ENCODE peak calls at places on chromosomes 6 and 20, in five cellular contexts. L is lower lobe of right lung, W is HCT116, D is A549, R is left ventricle myocardium inferior. U is an unnamed sample. For H3K4me1, the result is how much of the 10 kb centered on the place peaks cover.

GRCh38 chr20:6575912-6576391 is 191.5 kb upstream of the BMP2 start:
- DNase-seq in L (no peak), W (no peak), D (no peak), R (no peak), U (no peak)

GRCh38 chr6:128519132-128519930 is 1.1 kb downstream of the PTPRK start:
- DNase-seq in D (peak), R (peak), W (no peak), L (peak), U (peak)

GRCh38 chr6:54810182-54810581 is 36.4 kb upstream of the FAM83B start:
- DNase-seq in L (no peak), D (no peak), W (no peak), R (no peak), U (no peak)

GRCh38 chr20:47521059-47521808 is 19.5 kb downstream of the NCOA3 start:
- DNase-seq in D (no peak), W (no peak), L (no peak), R (no peak), U (no peak)

GRCh38 chr6:152353440-152353839 is 283.7 kb downstream of the SYNE1 start:
- DNase-seq in R (no peak), W (no peak), D (no peak), L (no peak), U (no peak)

GRCh38 chr6:129124334-129124733 is 241.4 kb downstream of the LAMA2 start:
- DNase-seq in W (no peak), R (no peak), L (no peak), D (no peak), U (no peak)

GRCh38 chr20:5168582-5169396 is 42.0 kb downstream of the CDS2 start:
- DNase-seq in D (no peak), W (no peak), R (no peak), L (no peak), U (no peak)

GRCh38 chr6:10312445-10312844 is 102.4 kb downstream of the TFAP2A start:
- DNase-seq in L (no peak), D (no peak), R (no peak), W (no peak), U (no peak)

GRCh38 chr6:125219451-125219942 is 65.9 kb downstream of the TPD52L1 start:
- DNase-seq in L (no peak), R (no peak), W (no peak), D (no peak), U (no peak)

GRCh38 chr6:146901940-146902816 is 302.0 kb upstream of the STXBP5 start:
- DNase-seq in L (no peak), D (peak), W (no peak), R (no peak), U (no peak)

GRCh38 chr20:44186201-44186600 is 787 bp downstream of the JPH2 start:
- DNase-seq in L (no peak), W (no peak), R (no peak), D (no peak), U (no peak)
- H3K4me3 ChIP-seq in L (peak), W (no peak), R (peak), D (peak), U (no peak)

DNA sequence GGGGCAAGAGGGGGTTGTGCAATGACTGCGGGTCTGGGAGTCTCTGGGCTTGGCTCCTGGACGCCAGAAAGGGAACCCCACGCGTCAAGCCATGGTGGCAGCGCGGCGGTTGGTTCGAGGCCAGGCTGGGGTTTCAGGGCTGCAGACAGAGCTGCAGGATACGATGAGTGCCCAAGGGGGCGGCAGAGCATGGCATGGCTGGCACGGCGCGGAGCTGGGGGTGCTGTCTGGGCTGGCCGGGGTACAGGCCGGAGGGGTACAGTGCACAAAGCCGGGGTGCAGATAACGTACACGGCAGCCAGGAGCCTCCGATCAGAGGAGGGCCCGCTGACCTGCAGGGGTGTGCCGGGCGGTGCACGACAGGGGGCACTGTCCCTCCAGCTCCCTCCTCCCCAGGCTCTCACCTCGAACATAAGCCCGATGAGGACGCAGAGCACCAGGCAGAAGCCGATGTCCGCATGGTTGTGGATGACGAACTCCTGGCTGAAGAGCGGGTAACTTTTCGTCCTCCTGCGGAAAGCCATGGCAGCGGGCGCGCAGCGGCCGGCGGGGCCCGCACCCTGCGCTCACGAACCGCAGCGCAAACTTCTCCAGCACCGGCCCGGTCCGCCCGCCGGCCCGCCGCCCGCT is 353 bp downstream of the TRAM2 start:
- DNase-seq in R (peak), D (peak), L (no peak), W (peak), U (peak)
- H3K4me1 ChIP-seq in R (half or more), D (under half), L (half or more), W (under half), U (under half)

DNA sequence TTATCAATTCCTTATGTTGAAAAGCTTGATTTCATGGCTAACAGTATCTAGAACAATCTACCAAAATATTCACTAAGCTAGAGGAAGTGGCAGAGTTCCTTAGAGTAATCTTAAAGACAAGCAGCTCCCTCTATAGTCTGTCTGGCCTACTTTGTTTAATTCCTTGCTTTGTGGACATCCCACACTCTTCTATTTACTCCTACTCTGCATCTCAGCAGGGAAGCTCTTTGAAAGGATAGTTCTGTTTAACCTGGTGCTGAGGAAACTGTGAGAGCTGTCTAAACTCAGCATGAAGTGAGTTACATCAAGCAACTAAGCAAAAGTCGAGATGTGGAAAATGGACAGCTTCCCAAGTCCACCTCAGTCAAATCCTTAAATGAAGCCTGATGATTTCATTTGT is 4.3 kb downstream of the REV3L start:
- DNase-seq in W (peak), R (no peak), D (no peak), L (no peak), U (no peak)
- TF ChIP-seq CTCF in W (peak), R (peak), D (peak), L (peak), U (no peak)

GRCh38 chr20:61662946-61663460 is 402.7 kb downstream of the TAF4 start:
- DNase-seq in R (no peak), L (no peak), D (no peak), W (no peak), U (no peak)

GRCh38 chr20:61665746-61666470 is 399.8 kb downstream of the TAF4 start:
- DNase-seq in R (no peak), W (no peak), D (no peak), L (no peak), U (no peak)

GRCh38 chr20:61664741-61665320 is 400.9 kb downstream of the TAF4 start:
- DNase-seq in W (no peak), L (no peak), D (no peak), R (no peak), U (peak)

GRCh38 chr20:61662226-61662945 is 403.3 kb downstream of the TAF4 start:
- DNase-seq in D (peak), L (no peak), W (no peak), R (no peak), U (no peak)

DNA sequence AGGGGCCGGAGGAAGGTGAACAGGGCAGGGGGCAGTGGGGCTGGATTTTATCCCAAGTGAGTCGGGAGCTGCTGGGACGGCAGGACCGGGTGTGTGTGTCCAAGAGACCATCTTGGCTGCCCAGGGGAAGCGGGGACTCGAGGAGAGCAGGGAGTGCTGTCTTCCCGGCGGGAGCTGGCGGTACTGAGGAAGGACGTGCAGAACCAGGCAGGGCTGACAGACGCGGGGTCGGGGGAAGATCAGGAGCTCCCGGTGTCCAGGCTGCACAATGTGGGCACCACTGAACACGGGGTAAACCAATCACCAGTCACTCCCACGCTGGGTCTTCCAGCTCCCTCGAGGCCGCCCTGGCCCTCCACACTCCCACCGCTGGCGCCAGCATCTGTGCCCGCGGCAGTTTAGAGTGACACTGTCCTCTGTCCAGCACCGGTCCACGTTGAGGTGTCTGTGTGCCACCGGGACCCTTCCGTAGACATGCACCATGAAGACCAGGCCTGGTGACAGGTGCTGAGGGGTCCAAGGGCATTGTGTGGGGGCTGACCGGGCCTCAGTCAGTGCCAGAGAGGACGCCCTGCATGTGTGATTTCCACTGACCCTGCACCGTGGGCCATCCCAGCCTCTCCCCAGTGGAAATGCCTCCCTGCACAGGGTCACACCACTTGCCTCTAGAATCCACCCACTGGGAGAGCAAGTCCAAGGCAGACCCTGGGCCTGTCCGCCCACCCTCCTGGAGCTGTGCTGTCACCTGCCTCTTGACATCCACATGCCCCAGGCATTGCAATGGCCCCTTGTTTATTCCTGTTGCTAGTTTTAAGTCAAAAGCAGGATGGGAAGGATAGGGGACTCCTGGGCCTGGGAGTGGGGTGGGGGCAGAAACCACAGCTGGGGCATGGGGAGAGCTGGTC is 401.9 kb downstream of the TAF4 start:
- DNase-seq in L (no peak), D (no peak), R (no peak), W (no peak), U (no peak)
- H3K4me3 ChIP-seq in L (no peak), D (no peak), R (no peak), W (no peak), U (no peak)

GRCh38 chr20:4166726-4167035 is 151.3 kb upstream of the RNF24 start:
- DNase-seq in R (no peak), L (no peak), D (no peak), W (no peak), U (no peak)
- H3K4me1 ChIP-seq in R (under half), L (under half), D (half or more), W (under half), U (under half)

DNA sequence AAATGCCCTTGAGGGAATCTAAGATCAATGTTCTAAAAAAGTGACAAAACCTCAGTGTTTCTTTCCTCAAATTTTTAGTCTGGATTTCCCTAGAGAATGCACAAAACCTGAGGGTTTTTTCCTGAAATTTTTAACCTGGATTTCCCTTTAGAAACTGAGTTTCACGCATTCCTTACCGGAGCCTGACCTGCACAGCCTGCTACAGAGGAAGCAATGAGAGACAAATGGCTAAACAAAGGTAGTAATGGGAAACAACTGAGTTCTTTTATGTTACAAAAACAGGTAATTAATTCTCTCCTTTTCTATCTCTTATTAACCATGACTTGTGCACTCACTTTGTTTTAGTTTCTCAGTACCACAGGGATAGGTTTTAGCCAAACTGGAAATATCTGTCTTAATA is 281.7 kb upstream of the NT5E start:
- DNase-seq in L (no peak), W (no peak), R (no peak), D (no peak), U (no peak)
- TF ChIP-seq CTCF in L (no peak), W (no peak), R (no peak), D (no peak), U (no peak)

GRCh38 chr6:51930602-51931001 is 156.8 kb downstream of the PKHD1 start:
- DNase-seq in W (no peak), R (no peak), L (no peak), D (no peak), U (no peak)

GRCh38 chr6:51927450-51927849 is 160.0 kb downstream of the PKHD1 start:
- DNase-seq in W (no peak), L (no peak), R (no peak), D (no peak), U (no peak)

GRCh38 chr6:51928320-51928719 is 159.1 kb downstream of the PKHD1 start:
- DNase-seq in W (no peak), L (no peak), R (no peak), D (no peak), U (no peak)

GRCh38 chr6:51929934-51930574 is 157.4 kb downstream of the PKHD1 start:
- DNase-seq in L (no peak), D (no peak), W (no peak), R (no peak), U (no peak)

DNA sequence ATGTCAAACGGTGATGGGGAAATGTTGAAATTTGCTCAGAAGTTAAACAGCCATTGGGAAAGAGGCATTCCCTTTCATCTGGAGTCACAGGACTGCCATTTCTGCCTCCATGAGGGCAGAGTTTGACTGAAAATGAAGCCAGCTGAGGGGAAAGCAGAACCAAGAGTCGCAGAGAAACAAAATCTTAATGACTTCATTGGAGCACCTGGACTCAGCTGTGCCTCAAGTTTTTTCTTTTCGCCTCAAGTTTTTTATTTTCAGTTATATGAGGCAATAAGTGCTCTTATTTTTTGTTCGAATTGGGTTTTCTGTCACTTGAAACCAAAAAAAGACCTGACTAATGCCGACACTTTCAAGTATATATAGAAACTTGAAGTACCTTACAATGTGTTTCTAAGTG is 161.3 kb downstream of the PKHD1 start:
- DNase-seq in W (no peak), R (no peak), L (no peak), D (no peak), U (no peak)
- H3K4me3 ChIP-seq in W (no peak), R (no peak), L (no peak), D (no peak), U (no peak)

DNA sequence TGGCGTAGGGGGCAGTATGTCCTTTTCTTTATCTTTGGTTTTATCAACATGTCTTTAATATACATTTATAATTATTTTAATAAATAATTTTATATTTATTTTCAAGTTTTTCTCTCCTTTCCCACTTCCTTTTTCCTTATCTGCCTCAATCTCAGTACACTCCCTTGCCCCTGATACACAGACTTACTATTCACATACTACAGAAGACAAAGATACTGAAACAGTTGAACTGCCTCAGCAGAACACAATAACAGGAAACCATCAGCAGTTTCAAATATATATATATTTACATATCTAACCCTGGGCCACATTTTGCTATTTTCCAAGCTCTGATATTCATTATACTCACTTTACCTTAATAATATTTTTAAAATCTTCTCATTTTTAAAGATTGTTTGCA is 19.8 kb downstream of the IBTK start:
- DNase-seq in W (no peak), D (no peak), L (no peak), R (no peak), U (no peak)
- H3K4me1 ChIP-seq in W (under half), D (under half), L (under half), R (under half), U (under half)